ENCODE peak calls at places on chromosome 11, in six cellular contexts. B, A, K, D, M and V are unnamed samples. For H3K4me1, H3K9me3 and H3K36me3, the result is how much of the 10 kb centered on the place peaks cover.

GRCh38 chr11:128859563-128860441 is 7.3 kb downstream of the KCNJ1 start:
- DNase-seq in B (peak), A (peak), K (peak), D (peak), M (peak), V (no peak)

GRCh38 chr11:134958336-134958640 is 546.2 kb upstream of the B3GAT1 start:
- DNase-seq in B (no peak), A (no peak), K (no peak), D (no peak), M (no peak), V (no peak)

GRCh38 chr11:6061475-6061874 is 30.9 kb upstream of the OR56A1 start:
- DNase-seq in B (no peak), A (no peak), K (no peak), D (no peak), M (no peak), V (no peak)

GRCh38 chr11:109304159-109304558 is 117.8 kb upstream of the C11orf87 start:
- DNase-seq in B (no peak), A (no peak), K (no peak), D (no peak), M (no peak), V (no peak)

GRCh38 chr11:88655163-88655562 is 317.6 kb upstream of the CTSC start:
- DNase-seq in B (no peak), A (no peak), K (no peak), D (no peak), M (no peak), V (no peak)

GRCh38 chr11:29781268-29781667 is 235.6 kb downstream of the KCNA4 start:
- DNase-seq in B (no peak), A (no peak), K (no peak), D (no peak), M (no peak), V (no peak)

GRCh38 chr11:133833101-133833898 is 12.0 kb downstream of the SPATA19 start:
- DNase-seq in B (no peak), A (no peak), K (no peak), D (no peak), M (no peak), V (no peak)

GRCh38 chr11:540583-541432 is 3.5 kb downstream of the LRRC56 start:
- DNase-seq in B (peak), A (no peak), K (peak), D (peak), M (no peak), V (no peak)

GRCh38 chr11:123227763-123228488 is 32.9 kb upstream of the CLMP start:
- DNase-seq in B (no peak), A (no peak), K (no peak), D (no peak), M (no peak), V (no peak)

GRCh38 chr11:13338437-13339069 is 61.0 kb downstream of the BMAL1 start:
- DNase-seq in B (no peak), A (no peak), K (no peak), D (no peak), M (no peak), V (peak)

GRCh38 chr11:73334244-73335203 is 26.4 kb downstream of the ARHGEF17 start:
- DNase-seq in B (peak), A (peak), K (peak), D (peak), M (peak), V (peak)

GRCh38 chr11:119418759-119419158 is 4.2 kb downstream of the THY1 start:
- DNase-seq in B (no peak), A (no peak), K (no peak), D (no peak), M (no peak), V (no peak)

GRCh38 chr11:26558191-26558590 is 13.9 kb downstream of the MUC15 start:
- DNase-seq in B (no peak), A (no peak), K (no peak), D (no peak), M (no peak), V (peak)

GRCh38 chr11:77819921-77820564 is 479 bp downstream of the RSF1 start:
- DNase-seq in B (no peak), A (peak), K (peak), D (peak), M (peak), V (no peak)

GRCh38 chr11:117703209-117703608 is 93.8 kb downstream of the DSCAML1 start:
- DNase-seq in B (no peak), A (peak), K (no peak), D (no peak), M (peak), V (no peak)

GRCh38 chr11:119589011-119589410 is 140.0 kb downstream of the NECTIN1 start:
- DNase-seq in B (no peak), A (no peak), K (no peak), D (no peak), M (no peak), V (no peak)

GRCh38 chr11:43579171-43579918 is 101.2 kb upstream of the HSD17B12 start:
- DNase-seq in B (no peak), A (no peak), K (no peak), D (no peak), M (peak), V (peak)

GRCh38 chr11:1205987-1206331 is 16.9 kb upstream of the MUC5B start:
- DNase-seq in B (no peak), A (no peak), K (peak), D (no peak), M (no peak), V (no peak)

GRCh38 chr11:60798631-60799030 is 13.5 kb downstream of the MS4A10 start:
- DNase-seq in B (no peak), A (no peak), K (no peak), D (no peak), M (no peak), V (no peak)

GRCh38 chr11:134882141-134882540 is 470.1 kb upstream of the B3GAT1 start:
- DNase-seq in B (no peak), A (no peak), K (no peak), D (no peak), M (no peak), V (no peak)

GRCh38 chr11:82733444-82734119 is at the start of gene FAM181B:
- DNase-seq in B (peak), A (peak), K (peak), D (peak), M (peak), V (no peak)

GRCh38 chr11:102317768-102318103 is 452 bp downstream of the BIRC3 start:
- DNase-seq in B (no peak), A (no peak), K (no peak), D (no peak), M (no peak), V (no peak)

GRCh38 chr11:78812513-78813293 is 238.0 kb upstream of the NARS2 start:
- DNase-seq in B (no peak), A (no peak), K (no peak), D (no peak), M (no peak), V (no peak)

GRCh38 chr11:6646631-6647281 is 8.9 kb downstream of the DCHS1 start:
- DNase-seq in B (no peak), A (peak), K (peak), D (peak), M (no peak), V (no peak)

GRCh38 chr11:123180574-123180973 is 14.5 kb downstream of the CLMP start:
- DNase-seq in B (no peak), A (no peak), K (no peak), D (no peak), M (no peak), V (no peak)

GRCh38 chr11:65915101-65915820 is 3.6 kb downstream of the C11orf68 start:
- DNase-seq in B (no peak), A (no peak), K (no peak), D (no peak), M (no peak), V (peak)

GRCh38 chr11:82794490-82794889 is 60.8 kb upstream of the FAM181B start:
- DNase-seq in B (no peak), A (no peak), K (no peak), D (no peak), M (no peak), V (no peak)

GRCh38 chr11:86435711-86436110 is 61.0 kb downstream of the CCDC81 start:
- DNase-seq in B (no peak), A (no peak), K (no peak), D (no peak), M (no peak), V (no peak)

DNA sequence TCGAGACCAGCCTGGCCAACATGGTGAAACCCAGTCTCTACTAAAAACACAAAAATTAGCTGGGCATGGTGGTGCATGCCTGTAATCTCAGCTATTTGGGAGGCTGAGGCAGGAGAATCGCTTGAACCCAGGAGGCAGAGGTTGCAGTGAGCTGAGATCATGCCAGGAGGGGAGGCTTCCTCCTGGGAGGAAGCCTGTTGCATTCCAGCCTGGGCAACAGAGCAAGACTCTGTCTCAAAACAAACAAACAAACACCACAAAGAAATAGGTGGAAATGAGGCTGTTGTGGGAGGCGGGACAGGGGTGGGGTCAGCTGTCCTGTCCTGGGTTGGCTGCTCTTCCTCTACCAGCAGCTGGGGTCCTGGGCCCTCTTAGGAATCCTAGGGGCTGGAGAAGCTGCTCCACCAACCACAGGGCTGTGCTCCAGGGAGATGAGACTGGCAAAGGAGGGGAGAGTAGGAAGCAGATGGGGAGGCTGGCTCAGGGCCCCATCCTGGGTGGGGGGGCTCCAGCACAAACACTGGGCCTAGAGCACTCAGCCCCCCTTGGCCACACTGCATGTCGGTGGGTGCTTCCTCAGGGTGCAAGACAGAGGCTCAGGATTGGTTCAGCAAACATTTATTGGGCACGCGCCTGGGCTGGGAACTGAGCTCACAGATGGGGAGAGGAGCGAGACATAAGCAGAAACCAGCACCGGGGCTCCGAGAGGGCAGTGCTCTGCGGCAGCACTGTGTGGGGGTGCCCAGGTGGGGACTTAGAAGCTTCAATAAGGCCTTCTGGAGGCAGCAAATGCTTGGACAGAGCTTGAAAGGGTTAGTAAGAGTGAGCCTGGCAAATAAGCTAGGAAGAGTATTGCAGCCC is 11.9 kb upstream of the EHD1 start:
- DNase-seq in B (no peak), A (peak), K (peak), D (no peak), M (no peak), V (no peak)
- H3K4me1 ChIP-seq in B (under half), A (under half), K (under half), D (under half), M (half or more), V (under half)

GRCh38 chr11:70741085-70741484 is 342.8 kb downstream of the CTTN start:
- DNase-seq in B (no peak), A (no peak), K (no peak), D (no peak), M (no peak), V (no peak)

GRCh38 chr11:70740475-70740825 is 342.1 kb downstream of the CTTN start:
- DNase-seq in B (no peak), A (no peak), K (no peak), D (no peak), M (no peak), V (no peak)

GRCh38 chr11:70738661-70739060 is 340.3 kb downstream of the CTTN start:
- DNase-seq in B (no peak), A (no peak), K (no peak), D (no peak), M (no peak), V (no peak)

GRCh38 chr11:70739091-70739490 is 340.8 kb downstream of the CTTN start:
- DNase-seq in B (no peak), A (no peak), K (no peak), D (no peak), M (no peak), V (no peak)

DNA sequence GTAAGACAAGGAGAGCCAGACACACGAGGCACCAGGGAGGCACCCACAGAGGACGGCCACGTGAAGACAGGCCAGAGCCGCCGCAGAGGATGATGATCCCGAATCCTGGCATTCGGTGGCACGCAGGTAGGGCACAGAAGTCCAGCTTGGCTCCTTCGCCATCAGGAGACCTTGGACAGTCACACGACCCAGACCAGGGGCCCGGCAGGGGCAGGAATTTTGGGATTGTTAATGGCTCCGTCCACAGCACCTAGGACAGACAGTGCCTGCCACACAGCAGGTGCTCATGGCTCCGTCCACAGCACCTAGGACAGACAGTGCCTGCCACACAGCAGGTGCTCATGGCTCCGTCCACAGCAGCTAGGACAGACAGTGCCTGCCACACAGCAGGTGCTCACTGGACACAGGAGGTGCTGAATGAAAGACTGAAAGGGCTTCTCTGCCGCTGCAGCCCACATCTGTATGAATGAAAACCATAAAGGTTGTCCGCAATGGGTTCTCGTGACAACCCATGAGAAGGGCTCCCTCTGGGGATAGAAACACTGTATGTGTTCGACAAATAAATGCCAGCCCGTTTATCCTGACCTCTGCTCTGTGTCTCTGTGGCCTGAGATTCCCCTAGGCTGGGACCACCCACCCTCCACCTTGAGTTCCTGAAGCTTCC is 341.6 kb downstream of the CTTN start:
- DNase-seq in B (no peak), A (no peak), K (no peak), D (no peak), M (no peak), V (no peak)
- H3K9me3 ChIP-seq in B (under half), A (under half), K (under half), D (under half), M (under half), V (under half)

DNA sequence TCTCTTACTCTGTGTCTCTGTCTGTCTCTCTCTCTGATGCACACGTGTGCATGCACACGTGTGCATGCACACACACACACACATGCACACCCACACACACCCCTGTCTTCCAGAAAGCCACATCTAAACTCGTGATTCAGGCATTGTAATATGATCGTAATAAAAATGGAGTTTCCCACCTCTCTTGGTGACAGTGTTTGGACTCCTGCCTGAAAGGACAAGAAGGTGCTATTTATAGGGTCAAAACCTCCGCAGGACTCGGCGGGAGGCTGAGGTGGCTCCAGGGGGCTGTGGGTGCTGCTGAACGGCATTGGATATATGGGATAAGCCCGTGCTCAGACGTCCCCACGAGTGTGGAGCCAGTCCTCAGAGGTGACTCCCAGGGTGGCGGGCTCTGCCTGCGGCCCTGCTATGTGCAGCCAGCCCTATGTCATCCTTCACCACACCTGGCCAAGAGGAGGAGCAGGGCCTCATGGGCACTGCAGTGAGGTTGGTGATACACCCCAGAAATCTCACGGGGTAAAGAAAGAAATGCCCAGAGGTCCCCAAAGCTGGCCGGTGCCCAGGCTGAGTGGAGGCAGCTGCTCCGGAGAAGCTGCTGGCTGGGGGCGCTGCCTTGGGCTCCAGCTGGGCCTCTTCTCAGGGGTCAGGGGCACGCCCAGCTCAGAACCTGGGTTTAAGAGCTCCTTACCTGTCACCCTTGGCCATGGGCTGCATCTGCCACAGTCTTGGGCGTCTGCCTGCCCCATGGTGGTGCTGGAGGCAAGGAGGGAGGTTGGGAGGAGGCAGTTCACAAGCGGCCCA is 5.0 kb upstream of the OSBPL5 start:
- DNase-seq in B (peak), A (no peak), K (no peak), D (no peak), M (no peak), V (no peak)
- H3K36me3 ChIP-seq in B (under half), A (under half), K (under half), D (under half), M (under half), V (under half)

DNA sequence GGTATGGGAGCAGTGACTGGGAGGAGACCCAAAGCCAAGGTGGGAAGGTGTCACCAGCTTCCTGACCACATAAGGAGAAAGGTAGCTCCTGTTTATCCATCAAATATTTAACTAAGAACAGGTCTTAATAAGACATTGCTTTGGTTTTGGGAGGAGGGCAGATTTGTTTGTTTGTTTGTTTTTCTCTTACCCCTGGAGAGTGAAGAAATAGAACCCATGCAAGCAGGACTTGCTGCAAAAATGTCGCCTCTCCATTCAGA is 26.2 kb upstream of the CD44 start:
- DNase-seq in B (no peak), A (no peak), K (no peak), D (no peak), M (no peak), V (no peak)
- H3K4me1 ChIP-seq in B (under half), A (under half), K (under half), D (under half), M (under half), V (under half)

DNA sequence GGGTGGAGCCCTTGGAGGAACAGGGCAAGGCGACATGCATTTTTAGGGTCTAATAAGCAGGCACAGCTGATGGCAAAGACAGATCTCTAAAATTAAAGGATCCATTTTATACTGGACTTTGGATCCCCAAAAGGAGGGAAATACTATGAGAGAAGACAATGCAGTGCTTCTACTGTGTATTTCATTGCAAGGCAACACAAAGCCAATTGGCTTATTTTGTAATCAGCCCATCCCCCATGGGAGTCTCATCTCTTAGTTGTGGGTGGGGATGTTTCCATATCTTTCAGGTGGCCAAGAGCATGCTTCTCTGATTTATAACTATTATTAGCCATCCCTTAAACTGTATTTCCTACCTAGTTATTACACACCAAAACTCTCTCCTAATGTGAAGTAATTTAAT is 18.5 kb upstream of the EI24 start:
- DNase-seq in B (no peak), A (no peak), K (no peak), D (no peak), M (no peak), V (no peak)
- H3K9me3 ChIP-seq in B (under half), A (under half), K (under half), D (under half), M (under half), V (under half)